ENCODE peak calls at places on chromosomes 7 and 10, in seven cellular contexts. O, H, G, M, N, Z and L are unnamed samples.

GRCh38 chr10:132421377-132422168 is 24.6 kb downstream of the PWWP2B start:
- DNase-seq in O (no peak), H (peak), G (peak), M (no peak), N (peak), Z (peak), L (no peak)

GRCh38 chr7:50653997-50654425 is 88.8 kb upstream of the DDC start:
- DNase-seq in O (no peak), H (no peak), G (peak), M (no peak), N (no peak), Z (no peak), L (no peak)

GRCh38 chr10:6231146-6231545 is 28.4 kb downstream of the PFKFB3 start:
- DNase-seq in O (no peak), H (no peak), G (no peak), M (no peak), N (no peak), Z (no peak), L (no peak)

GRCh38 chr7:42907316-42907715 is 4.6 kb downstream of the C7orf25 start:
- DNase-seq in O (no peak), H (no peak), G (no peak), M (no peak), N (no peak), Z (no peak), L (no peak)

GRCh38 chr7:54846272-54846671 is 87.3 kb upstream of the SEC61G start:
- DNase-seq in O (no peak), H (no peak), G (no peak), M (no peak), N (no peak), Z (no peak), L (no peak)

GRCh38 chr7:7761974-7762769 is 43.8 kb upstream of the RPA3 start:
- DNase-seq in O (no peak), H (peak), G (no peak), M (no peak), N (no peak), Z (no peak), L (no peak)

GRCh38 chr10:76902949-76903348 is 734.7 kb downstream of the KCNMA1 start:
- DNase-seq in O (no peak), H (no peak), G (peak), M (peak), N (peak), Z (peak), L (peak)

GRCh38 chr10:126233182-126233581 is 155.1 kb downstream of the ADAM12 start:
- DNase-seq in O (no peak), H (no peak), G (no peak), M (no peak), N (no peak), Z (no peak), L (no peak)

GRCh38 chr7:93626869-93627268 is 52.3 kb upstream of the CALCR start:
- DNase-seq in O (no peak), H (no peak), G (no peak), M (no peak), N (no peak), Z (peak), L (no peak)

GRCh38 chr10:58993480-58994221 is 182.8 kb upstream of the PHYHIPL start:
- DNase-seq in O (no peak), H (no peak), G (no peak), M (no peak), N (no peak), Z (no peak), L (no peak)

GRCh38 chr7:701086-701671 is 25.3 kb upstream of the DNAAF5 start:
- DNase-seq in O (no peak), H (no peak), G (no peak), M (no peak), N (no peak), Z (no peak), L (no peak)

GRCh38 chr10:86017841-86018734 is 348.5 kb downstream of the GRID1 start:
- DNase-seq in O (peak), H (no peak), G (peak), M (no peak), N (peak), Z (peak), L (no peak)

GRCh38 chr7:50851451-50851850 is 68.8 kb upstream of the GRB10 start:
- DNase-seq in O (no peak), H (no peak), G (no peak), M (no peak), N (no peak), Z (no peak), L (no peak)

GRCh38 chr7:87148332-87148955 is 3.8 kb upstream of the DMTF1 start:
- DNase-seq in O (peak), H (peak), G (no peak), M (no peak), N (peak), Z (peak), L (no peak)

GRCh38 chr7:74573499-74573898 is 84.0 kb upstream of the GTF2I start:
- DNase-seq in O (no peak), H (no peak), G (no peak), M (no peak), N (no peak), Z (no peak), L (no peak)